ENCODE peak calls at places on chromosomes 12 and 14, in nine cellular contexts. Z, J, X, B, E, W, P, K and G are unnamed samples. For H3K4me1, the result is how much of the 10 kb centered on the place peaks cover.

GRCh38 chr14:22390824-22391461 is 198.1 kb downstream of the DAD1 start:
- DNase-seq in Z (no peak), J (no peak), X (no peak), B (no peak), E (no peak), W (no peak), P (no peak), K (no peak), G (no peak)

GRCh38 chr14:34331728-34332623 is 130.1 kb downstream of the SPTSSA start:
- DNase-seq in Z (peak), J (peak), X (peak), B (peak), E (peak), W (peak), P (peak), K (peak), G (peak)

GRCh38 chr14:60210703-60211102 is 38.3 kb upstream of the PPM1A start:
- DNase-seq in Z (no peak), J (no peak), X (no peak), B (no peak), E (no peak), W (no peak), P (no peak), K (no peak), G (no peak)

GRCh38 chr12:49264466-49264872 is 413 bp upstream of the TUBA1C start:
- DNase-seq in Z (no peak), J (no peak), X (no peak), B (no peak), E (peak), W (peak), P (peak), K (peak), G (peak)

GRCh38 chr14:36515896-36516718 is 3.9 kb downstream of the NKX2-1 start:
- DNase-seq in Z (no peak), J (no peak), X (no peak), B (no peak), E (no peak), W (no peak), P (no peak), K (no peak), G (no peak)

GRCh38 chr12:2083008-2083407 is 30.2 kb downstream of the CACNA1C start:
- DNase-seq in Z (no peak), J (no peak), X (no peak), B (no peak), E (no peak), W (no peak), P (no peak), K (no peak), G (no peak)

GRCh38 chr14:67077914-67078313 is 111.3 kb upstream of the GARIN2 start:
- DNase-seq in Z (no peak), J (no peak), X (no peak), B (no peak), E (peak), W (no peak), P (no peak), K (no peak), G (peak)

GRCh38 chr12:121799175-121799841 is 4.5 kb upstream of the SETD1B start:
- DNase-seq in Z (no peak), J (peak), X (peak), B (peak), E (peak), W (peak), P (peak), K (no peak), G (peak)

GRCh38 chr12:119695034-119695433 is 27.1 kb downstream of the PRKAB1 start:
- DNase-seq in Z (no peak), J (no peak), X (no peak), B (peak), E (peak), W (no peak), P (peak), K (no peak), G (peak)

GRCh38 chr14:58947816-58948440 is 240.5 kb upstream of the DAAM1 start:
- DNase-seq in Z (no peak), J (no peak), X (no peak), B (peak), E (peak), W (no peak), P (no peak), K (no peak), G (no peak)

GRCh38 chr12:67789266-67789665 is 140.7 kb downstream of the DYRK2 start:
- DNase-seq in Z (no peak), J (no peak), X (no peak), B (no peak), E (no peak), W (no peak), P (no peak), K (no peak), G (no peak)

GRCh38 chr14:63745858-63746425 is 18.1 kb upstream of the SGPP1 start:
- DNase-seq in Z (no peak), J (no peak), X (peak), B (no peak), E (no peak), W (no peak), P (peak), K (peak), G (no peak)

GRCh38 chr12:12294215-12295005 is 27.6 kb upstream of the LRP6 start:
- DNase-seq in Z (peak), J (no peak), X (peak), B (peak), E (peak), W (no peak), P (no peak), K (no peak), G (peak)

GRCh38 chr12:63298386-63298930 is 147.5 kb upstream of the AVPR1A start:
- DNase-seq in Z (no peak), J (no peak), X (no peak), B (no peak), E (no peak), W (no peak), P (no peak), K (no peak), G (peak)

GRCh38 chr14:80047761-80048160 is 163.5 kb downstream of the DIO2 start:
- DNase-seq in Z (no peak), J (no peak), X (no peak), B (no peak), E (peak), W (no peak), P (no peak), K (no peak), G (no peak)

GRCh38 chr14:77615231-77616132 is 955 bp downstream of the SPTLC2 start:
- DNase-seq in Z (no peak), J (no peak), X (peak), B (no peak), E (no peak), W (no peak), P (peak), K (no peak), G (peak)

GRCh38 chr12:132523576-132524331 is 33.8 kb downstream of the FBRSL1 start:
- DNase-seq in Z (peak), J (peak), X (peak), B (peak), E (peak), W (peak), P (peak), K (peak), G (peak)

GRCh38 chr14:22648506-22648905 is 4.4 kb upstream of the OR6J1 start:
- DNase-seq in Z (no peak), J (no peak), X (no peak), B (no peak), E (peak), W (no peak), P (no peak), K (no peak), G (no peak)

GRCh38 chr12:66319266-66319954 is 17.1 kb downstream of the HELB start:
- DNase-seq in Z (no peak), J (no peak), X (no peak), B (no peak), E (no peak), W (no peak), P (no peak), K (no peak), G (no peak)

GRCh38 chr14:97290065-97290464 is 492.9 kb downstream of the VRK1 start:
- DNase-seq in Z (no peak), J (no peak), X (no peak), B (no peak), E (no peak), W (no peak), P (no peak), K (no peak), G (no peak)

GRCh38 chr12:30996255-30996654 is 69.7 kb downstream of the TSPAN11 start:
- DNase-seq in Z (peak), J (no peak), X (no peak), B (no peak), E (peak), W (no peak), P (no peak), K (no peak), G (peak)

GRCh38 chr14:62528296-62528695 is 517.0 kb downstream of the KCNH5 start:
- DNase-seq in Z (no peak), J (no peak), X (no peak), B (no peak), E (no peak), W (no peak), P (no peak), K (no peak), G (no peak)

GRCh38 chr14:26694521-26694920 is 96.7 kb upstream of the NOVA1 start:
- DNase-seq in Z (no peak), J (no peak), X (no peak), B (no peak), E (no peak), W (no peak), P (no peak), K (no peak), G (no peak)

GRCh38 chr12:45292486-45293195 is 76.7 kb downstream of the ANO6 start:
- DNase-seq in Z (no peak), J (no peak), X (no peak), B (no peak), E (no peak), W (no peak), P (no peak), K (no peak), G (no peak)

GRCh38 chr12:122309564-122310121 is 43.3 kb upstream of the VPS33A start:
- DNase-seq in Z (no peak), J (no peak), X (no peak), B (no peak), E (no peak), W (no peak), P (no peak), K (no peak), G (no peak)

GRCh38 chr14:94918896-94919295 is 149.0 kb upstream of the GSC start:
- DNase-seq in Z (no peak), J (no peak), X (no peak), B (no peak), E (no peak), W (no peak), P (no peak), K (no peak), G (no peak)

GRCh38 chr12:47904647-47905312 is at the start of gene VDR:
- DNase-seq in Z (peak), J (peak), X (peak), B (peak), E (peak), W (peak), P (peak), K (peak), G (peak)

GRCh38 chr12:43964022-43964421 is 128.1 kb downstream of the TMEM117 start:
- DNase-seq in Z (no peak), J (no peak), X (no peak), B (no peak), E (no peak), W (no peak), P (no peak), K (no peak), G (no peak)

GRCh38 chr12:131829351-131829794 is 1.2 kb downstream of the MMP17 start:
- DNase-seq in Z (no peak), J (no peak), X (no peak), B (peak), E (peak), W (no peak), P (no peak), K (no peak), G (peak)

DNA sequence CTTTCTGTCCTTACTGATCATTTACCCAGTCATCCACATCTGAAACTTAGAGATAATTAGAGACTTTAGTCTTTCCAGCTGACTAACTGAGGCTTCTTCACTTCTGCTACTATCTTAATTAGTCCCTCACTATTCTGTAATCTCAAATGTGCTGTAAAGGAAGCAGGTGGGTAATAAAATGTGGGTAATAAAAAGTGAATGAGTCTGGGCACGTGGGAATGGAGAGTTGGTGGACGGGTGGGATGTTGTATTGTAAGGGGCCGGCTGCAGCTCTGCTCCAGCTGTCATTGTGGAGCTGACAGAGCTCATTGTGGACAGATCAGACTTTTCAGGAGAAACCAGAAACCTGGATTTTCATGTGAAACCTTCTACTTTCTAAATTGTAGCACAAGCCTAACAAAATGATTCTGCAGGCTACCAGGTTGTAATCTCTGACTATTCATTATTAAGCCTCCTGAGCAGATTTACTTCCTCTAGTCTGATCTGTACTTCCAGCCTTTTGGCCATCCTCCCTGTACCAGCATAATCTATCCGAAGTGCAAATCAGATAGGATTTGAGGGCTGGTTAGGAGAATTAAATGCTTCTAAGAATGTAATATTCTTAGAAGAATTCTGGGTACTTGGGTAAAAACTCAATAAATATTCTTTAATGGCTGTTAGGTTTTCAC is 42.0 kb upstream of the BMAL2 start:
- DNase-seq in Z (no peak), J (no peak), X (no peak), B (no peak), E (no peak), W (no peak), P (no peak), K (no peak), G (no peak)
- H3K4me1 ChIP-seq in Z (under half), J (half or more), X (half or more), B (under half), E (under half), W (under half), P (under half), K (under half), G (under half)

DNA sequence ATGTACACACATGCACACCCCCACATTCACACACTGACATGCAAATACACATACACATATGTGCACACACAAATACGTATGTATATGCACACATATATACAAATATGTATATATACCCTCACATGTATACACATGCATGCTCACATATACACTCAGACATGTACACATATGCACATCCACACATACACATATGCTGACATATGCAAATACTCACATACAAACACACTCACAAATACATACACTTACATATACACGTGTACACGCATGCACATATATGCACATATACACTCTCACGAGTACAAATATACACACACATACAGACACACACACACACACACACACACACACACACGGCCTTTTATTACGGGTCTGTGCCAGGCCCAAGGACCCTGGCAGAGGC is 54.9 kb downstream of the BCL11B start:
- DNase-seq in Z (no peak), J (no peak), X (no peak), B (no peak), E (no peak), W (no peak), P (no peak), K (no peak), G (no peak)
- H3K4me1 ChIP-seq in Z (under half), J (under half), X (under half), B (under half), E (under half), W (under half), P (under half), K (half or more), G (under half)

DNA sequence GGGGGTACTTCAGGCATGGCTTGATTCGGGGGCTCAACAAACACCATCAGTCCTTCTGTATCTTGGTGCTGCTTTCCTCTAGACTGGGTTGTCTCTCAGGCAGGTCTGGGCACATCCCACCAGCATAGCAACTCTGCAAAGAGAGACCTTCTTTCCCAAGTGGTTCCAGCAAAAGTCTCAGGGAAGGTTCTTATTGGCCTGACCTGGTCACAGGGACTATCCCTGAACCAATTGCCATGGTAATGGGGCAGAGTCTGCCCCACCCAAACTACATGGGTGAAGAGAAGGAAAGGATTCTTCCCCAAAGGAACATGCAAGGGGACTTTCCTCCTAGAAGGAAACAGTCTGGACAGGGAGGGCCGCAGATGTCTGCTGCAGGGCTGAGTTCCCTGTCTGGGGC is 122.2 kb upstream of the NCOR2 start:
- DNase-seq in Z (no peak), J (no peak), X (no peak), B (no peak), E (no peak), W (no peak), P (no peak), K (no peak), G (no peak)
- H3K4me1 ChIP-seq in Z (under half), J (half or more), X (under half), B (under half), E (under half), W (under half), P (under half), K (under half), G (under half)

DNA sequence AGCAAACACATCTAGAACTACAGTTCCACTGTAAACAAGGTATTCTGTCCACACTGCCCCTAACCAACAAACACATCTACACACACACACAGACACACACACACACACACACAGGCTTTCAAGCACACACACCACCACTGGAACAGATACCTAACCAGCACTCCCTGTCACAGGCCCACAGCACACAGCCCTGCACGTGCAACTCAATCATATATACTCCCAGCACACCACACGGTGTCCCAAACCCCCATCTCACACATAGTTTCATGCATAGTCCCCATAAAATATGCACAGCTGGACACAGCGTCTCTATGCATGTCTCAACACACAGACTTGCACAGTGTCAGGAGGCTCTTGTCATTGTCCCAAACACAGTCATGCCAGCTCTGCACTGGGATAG is 27.6 kb downstream of the KRT8 start:
- DNase-seq in Z (no peak), J (no peak), X (no peak), B (no peak), E (no peak), W (no peak), P (no peak), K (no peak), G (no peak)
- H3K4me1 ChIP-seq in Z (under half), J (under half), X (under half), B (under half), E (under half), W (under half), P (under half), K (under half), G (under half)

DNA sequence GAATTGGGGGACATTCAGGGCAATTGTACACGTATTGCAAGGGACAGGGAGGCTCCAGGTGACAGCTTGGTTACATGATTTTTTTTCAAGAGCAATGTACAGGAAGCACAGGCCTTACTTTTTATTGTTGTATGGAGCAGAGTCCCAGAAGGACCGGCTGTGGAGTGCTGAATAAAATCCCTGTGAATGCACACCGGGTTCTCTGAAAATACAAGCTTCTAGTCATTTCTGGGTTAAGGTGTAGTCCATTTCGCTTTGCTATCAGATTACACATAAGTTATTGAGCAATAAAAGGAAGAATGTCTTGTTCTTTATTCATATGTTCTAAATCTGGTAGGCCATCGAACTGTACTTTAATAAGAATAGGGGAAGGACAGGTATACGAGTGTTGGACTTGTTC is 52.2 kb downstream of the PDE3A start:
- DNase-seq in Z (no peak), J (no peak), X (no peak), B (no peak), E (no peak), W (no peak), P (no peak), K (no peak), G (peak)
- H3K4me1 ChIP-seq in Z (under half), J (half or more), X (under half), B (under half), E (under half), W (under half), P (under half), K (under half), G (under half)

DNA sequence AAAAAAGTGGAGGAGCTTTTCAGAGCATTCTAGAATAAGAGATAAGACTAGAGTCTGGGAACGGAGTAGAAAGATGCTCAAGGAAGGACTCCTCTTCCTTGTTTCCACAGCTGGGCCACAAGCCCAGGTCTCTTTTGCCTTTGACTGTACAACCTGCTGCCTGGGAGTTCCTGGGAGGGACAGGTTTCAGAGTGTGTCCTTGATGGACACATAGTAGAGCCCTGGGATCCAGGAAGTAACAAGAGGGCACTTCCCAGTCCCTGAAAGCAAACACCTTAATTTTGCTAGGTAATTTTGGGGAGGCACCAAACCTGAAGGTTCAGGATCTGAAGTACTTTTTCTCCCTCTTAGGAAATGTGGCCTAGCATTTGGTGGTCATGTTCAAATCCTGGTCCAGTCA is 44.4 kb downstream of the CHST11 start:
- DNase-seq in Z (no peak), J (no peak), X (no peak), B (no peak), E (no peak), W (no peak), P (no peak), K (no peak), G (no peak)
- H3K4me1 ChIP-seq in Z (under half), J (under half), X (under half), B (under half), E (under half), W (half or more), P (under half), K (under half), G (under half)

GRCh38 chr12:26732010-26732908 is 100.7 kb downstream of the ITPR2 start:
- DNase-seq in Z (no peak), J (no peak), X (no peak), B (no peak), E (no peak), W (no peak), P (no peak), K (no peak), G (no peak)
- H3K4me1 ChIP-seq in Z (under half), J (under half), X (under half), B (under half), E (under half), W (under half), P (under half), K (under half), G (under half)

DNA sequence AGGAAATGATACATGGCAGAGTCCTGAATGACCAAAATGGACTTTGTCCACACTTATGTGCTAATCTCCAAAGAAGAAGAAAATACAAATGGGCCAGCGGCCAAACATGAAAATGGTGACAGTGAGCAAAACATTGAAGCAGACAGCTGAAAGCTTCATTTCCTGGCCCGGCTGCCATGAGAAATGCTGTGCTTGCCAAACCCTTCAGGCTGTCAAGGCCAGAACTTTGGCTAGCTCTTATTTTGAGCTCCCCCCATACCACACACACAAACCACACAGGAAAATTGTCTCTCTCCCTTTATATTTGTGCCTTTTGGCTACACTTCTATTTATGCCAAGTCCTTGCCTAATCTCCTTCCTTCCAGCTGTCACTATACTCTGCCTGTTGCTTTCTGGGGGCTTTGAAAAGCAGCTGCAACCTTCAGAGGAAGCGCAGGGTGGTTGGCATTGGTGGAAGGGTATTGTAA is 323.8 kb downstream of the RAD51B start:
- DNase-seq in Z (no peak), J (peak), X (peak), B (no peak), E (peak), W (no peak), P (peak), K (no peak), G (peak)
- H3K4me1 ChIP-seq in Z (under half), J (half or more), X (half or more), B (under half), E (under half), W (under half), P (under half), K (under half), G (half or more)